ENCODE peak calls at places on chromosomes 5 and 9, in six cellular contexts. Q, S, V, H, D and Y are unnamed samples.

GRCh38 chr5:62007457-62007856 is 298.5 kb upstream of the KIF2A start:
- DNase-seq in Q (no peak), S (no peak), V (no peak), H (no peak), D (no peak), Y (no peak)

GRCh38 chr5:168162464-168162863 is 129.0 kb upstream of the WWC1 start:
- DNase-seq in Q (no peak), S (no peak), V (no peak), H (no peak), D (no peak), Y (no peak)

GRCh38 chr9:34125681-34126206 is 754 bp downstream of the DCAF12 start:
- DNase-seq in Q (no peak), S (no peak), V (no peak), H (peak; percentile 44), D (peak; percentile 28), Y (no peak)

GRCh38 chr5:3858524-3858923 is 262.9 kb downstream of the IRX1 start:
- DNase-seq in Q (no peak), S (peak; percentile 26), V (no peak), H (no peak), D (no peak), Y (no peak)

GRCh38 chr5:159156839-159157238 is 52.5 kb downstream of the RNF145 start:
- DNase-seq in Q (no peak), S (peak; percentile 83), V (no peak), H (peak; percentile 73), D (peak; percentile 70), Y (peak; percentile 59)

GRCh38 chr5:173568128-173568527 is 48.3 kb downstream of the BOD1 start:
- DNase-seq in Q (no peak), S (no peak), V (no peak), H (no peak), D (no peak), Y (no peak)

GRCh38 chr9:133604214-133604613 is 5.0 kb downstream of the FAM163B start:
- DNase-seq in Q (no peak), S (peak; percentile 65), V (peak; percentile 32), H (no peak), D (no peak), Y (no peak)

GRCh38 chr9:134844821-134845220 is 35.8 kb upstream of the FCN2 start:
- DNase-seq in Q (no peak), S (no peak), V (no peak), H (no peak), D (no peak), Y (no peak)

GRCh38 chr9:123266655-123267421 is 1.5 kb downstream of the STRBP start:
- DNase-seq in Q (no peak), S (no peak), V (no peak), H (no peak), D (no peak), Y (no peak)

GRCh38 chr5:83472213-83472507 is 616 bp downstream of the VCAN start:
- DNase-seq in Q (no peak), S (no peak), V (no peak), H (peak; percentile 8), D (no peak), Y (no peak)

GRCh38 chr5:73506459-73506955 is 8.3 kb downstream of the BTF3 start:
- DNase-seq in Q (no peak), S (no peak), V (no peak), H (no peak), D (no peak), Y (no peak)

GRCh38 chr5:168425997-168426863 is 60.0 kb upstream of the RARS1 start:
- DNase-seq in Q (no peak), S (no peak), V (no peak), H (no peak), D (no peak), Y (no peak)

GRCh38 chr9:77802512-77803293 is 154.6 kb upstream of the GNA14 start:
- DNase-seq in Q (no peak), S (no peak), V (no peak), H (no peak), D (no peak), Y (no peak)

GRCh38 chr5:109942646-109943045 is 252.9 kb downstream of the MAN2A1 start:
- DNase-seq in Q (no peak), S (no peak), V (no peak), H (peak; percentile 54), D (no peak), Y (no peak)

GRCh38 chr5:109945097-109945678 is 255.5 kb downstream of the MAN2A1 start:
- DNase-seq in Q (no peak), S (peak; percentile 7), V (no peak), H (no peak), D (no peak), Y (no peak)

GRCh38 chr5:109944461-109944860 is 254.7 kb downstream of the MAN2A1 start:
- DNase-seq in Q (no peak), S (no peak), V (no peak), H (peak; percentile 14), D (no peak), Y (no peak)

GRCh38 chr5:109945723-109946480 is 256.2 kb downstream of the MAN2A1 start:
- DNase-seq in Q (no peak), S (no peak), V (no peak), H (peak; percentile 22), D (no peak), Y (no peak)

DNA sequence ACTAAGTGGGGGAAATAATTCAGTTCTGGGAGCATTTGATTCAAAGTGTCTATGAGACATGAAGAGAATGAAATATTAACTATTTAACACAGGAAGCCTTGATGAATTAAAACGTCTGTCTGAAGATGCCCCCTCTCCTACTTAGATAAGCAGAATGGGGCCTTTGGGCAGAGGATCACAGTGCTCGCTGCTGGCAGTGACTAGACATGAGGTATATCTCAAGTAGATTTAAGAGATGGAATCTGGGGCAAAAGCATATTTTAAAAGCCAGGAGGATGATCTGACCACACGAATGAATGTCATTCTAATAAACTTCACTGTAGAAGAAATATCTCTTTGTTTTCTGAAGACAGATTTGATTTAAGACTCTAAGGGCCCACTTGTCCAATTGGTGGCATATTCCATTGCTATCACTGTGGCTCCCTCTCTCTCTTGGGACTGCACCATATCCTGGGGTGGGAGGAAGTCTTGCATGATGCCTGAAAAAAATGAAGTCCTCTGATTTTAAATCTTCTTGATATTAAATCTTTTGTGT is 254.0 kb downstream of the MAN2A1 start:
- DNase-seq in Q (no peak), S (no peak), V (no peak), H (no peak), D (no peak), Y (no peak)
- H3K27ac ChIP-seq in Q (no peak overlapping the region), S (no peak overlapping the region), V (no peak overlapping the region), H (no peak overlapping the region), D (no peak overlapping the region), Y (no peak overlapping the region)

GRCh38 chr5:132463808-132464154 is 26.8 kb downstream of the IRF1 start:
- DNase-seq in Q (no peak), S (no peak), V (no peak), H (no peak), D (peak; percentile 45), Y (no peak)

GRCh38 chr5:132464155-132464939 is 26.2 kb downstream of the IRF1 start:
- DNase-seq in Q (no peak), S (peak; percentile 81), V (no peak), H (no peak), D (peak; percentile 77), Y (no peak)

GRCh38 chr5:132462856-132463745 is 27.5 kb downstream of the IRF1 start:
- DNase-seq in Q (no peak), S (no peak), V (no peak), H (no peak), D (peak; percentile 88), Y (no peak)

GRCh38 chr5:132466453-132467291 is 23.9 kb downstream of the IRF1 start:
- DNase-seq in Q (peak; percentile 66), S (peak; percentile 84), V (peak; percentile 83), H (no peak), D (peak; percentile 62), Y (no peak)

GRCh38 chr5:132465095-132465707 is 25.4 kb downstream of the IRF1 start:
- DNase-seq in Q (no peak), S (no peak), V (no peak), H (no peak), D (peak; percentile 49), Y (no peak)
- H3K4me3 ChIP-seq in Q (no peak overlapping the region), S (no peak overlapping the region), V (no peak overlapping the region), H (no peak overlapping the region), D (no peak overlapping the region), Y (no peak overlapping the region)

GRCh38 chr9:37676411-37676830 is 25.7 kb downstream of the FRMPD1 start:
- DNase-seq in Q (no peak), S (no peak), V (no peak), H (no peak), D (peak; percentile 19), Y (no peak)
- H3K27ac ChIP-seq in Q (no peak overlapping the region), S (no peak overlapping the region), V (no peak overlapping the region), H (no peak overlapping the region), D (no peak overlapping the region), Y (no peak overlapping the region)

DNA sequence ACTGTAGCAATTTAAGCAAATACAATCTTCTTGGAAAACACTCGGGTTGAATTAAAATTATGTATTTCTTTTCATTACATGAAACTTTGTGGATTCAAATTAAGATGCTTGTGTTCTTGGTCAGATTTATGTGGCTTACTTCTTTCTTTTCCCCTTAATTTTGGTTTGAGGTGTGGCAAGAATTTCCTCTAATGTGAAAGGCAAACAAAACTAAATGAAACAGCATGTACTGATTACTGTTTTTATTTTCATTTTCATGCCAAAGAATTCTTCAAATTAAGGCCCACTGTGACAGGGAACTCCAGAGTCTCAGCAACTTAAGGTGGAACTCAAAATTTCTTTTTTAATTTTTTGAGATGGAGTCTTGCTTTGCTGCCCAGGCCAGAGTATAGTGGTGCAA is at the start of gene OMD:
- DNase-seq in Q (no peak), S (no peak), V (no peak), H (no peak), D (no peak), Y (no peak)
- H3K4me3 ChIP-seq in Q (no peak within 1 kb of the TSS), S (no peak within 1 kb of the TSS), V (peak within 1 kb of the TSS; percentile 32), H (no peak within 1 kb of the TSS), D (no peak within 1 kb of the TSS), Y (no peak within 1 kb of the TSS)

DNA sequence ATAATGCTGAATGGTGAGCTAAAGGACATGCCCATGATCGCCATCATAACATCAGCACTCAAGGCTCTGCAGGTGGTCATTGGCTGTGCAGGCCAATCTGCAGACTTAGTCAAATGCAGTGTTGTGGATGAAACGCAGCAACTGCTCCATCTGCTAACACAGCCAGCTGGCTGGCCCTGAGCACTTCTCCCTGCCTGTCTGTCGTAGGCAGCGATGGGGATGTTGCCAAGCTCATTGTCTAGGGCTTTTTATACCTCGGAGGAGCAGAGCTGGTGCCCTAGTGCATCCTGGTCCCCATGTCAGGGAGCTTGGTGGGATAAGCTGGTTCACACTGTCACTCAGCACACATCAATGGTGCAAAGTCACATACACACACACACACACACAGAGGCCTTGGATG is 189.4 kb downstream of the TENT4A start:
- DNase-seq in Q (no peak), S (no peak), V (no peak), H (no peak), D (no peak), Y (no peak)
- H3K27ac ChIP-seq in Q (no peak overlapping the region), S (no peak overlapping the region), V (no peak overlapping the region), H (no peak overlapping the region), D (no peak overlapping the region), Y (no peak overlapping the region)